ENCODE peak calls at places on chromosomes 16 and 17, in four cellular contexts. M is CD8-positive, alpha-beta T cell; J is endodermal cell; U is gastrocnemius medialis. V is an unnamed sample.
A peak's percentile ranks its signal among the peaks of the same experiment; 100 is the strongest.

GRCh38 chr16:34078697-34079096 is 619.3 kb downstream of the TP53TG3F start:
- DNase-seq in J (no peak), U (no peak), M (no peak), V (no peak)

GRCh38 chr17:14080847-14081251 is 11.5 kb downstream of the COX10 start:
- DNase-seq in U (no peak), J (no peak), M (no peak), V (no peak)

GRCh38 chr16:55543470-55543869 is 23.0 kb upstream of the CAPNS2 start:
- DNase-seq in J (no peak), U (no peak), M (no peak), V (no peak)

GRCh38 chr16:86961133-86961720 is 356.0 kb downstream of the C16orf95 start:
- DNase-seq in U (no peak), M (no peak), J (no peak), V (peak; percentile 66)

GRCh38 chr17:19346351-19347255 is 15.9 kb downstream of the B9D1 start:
- DNase-seq in U (peak; percentile 55), J (peak; percentile 46), M (no peak), V (peak; percentile 78)

GRCh38 chr17:41377546-41377945 is 4.6 kb downstream of the KRT34 start:
- DNase-seq in M (no peak), J (peak; percentile 39), U (no peak), V (no peak)

GRCh38 chr17:31074772-31075538 is 19.8 kb upstream of the NF1 start:
- DNase-seq in J (peak; percentile 90), U (no peak), M (no peak), V (no peak)

GRCh38 chr17:43316522-43317142 is 82.2 kb upstream of the ARL4D start:
- DNase-seq in U (no peak), M (peak; percentile 49), J (peak; percentile 82), V (peak; percentile 69)

GRCh38 chr16:82580293-82580900 is 46.4 kb upstream of the CDH13 start:
- DNase-seq in M (no peak), U (no peak), J (peak; percentile 72), V (peak; percentile 26)

GRCh38 chr16:85048921-85049562 is 21.4 kb downstream of the KIAA0513 start:
- DNase-seq in U (no peak), M (no peak), J (no peak), V (no peak)

GRCh38 chr16:14310519-14310991 is 239.4 kb downstream of the MRTFB start:
- DNase-seq in M (no peak), U (no peak), J (peak; percentile 81), V (no peak)

GRCh38 chr16:88430524-88431446 is 22.3 kb upstream of the ZFPM1 start:
- DNase-seq in M (peak; percentile 78), U (no peak), J (peak; percentile 65), V (no peak)

GRCh38 chr17:57130708-57131461 is 45.8 kb downstream of the AKAP1 start:
- DNase-seq in J (peak; percentile 95), U (peak; percentile 67), M (peak; percentile 87), V (peak; percentile 90)

GRCh38 chr16:88368036-88368435 is 14.7 kb upstream of the ZNF469 start:
- DNase-seq in J (no peak), M (no peak), U (no peak), V (no peak)

GRCh38 chr17:39171933-39172332 is 6.0 kb upstream of the ARL5C start:
- DNase-seq in M (no peak), U (no peak), J (peak; percentile 66), V (peak; percentile 43)

GRCh38 chr17:42578282-42578869 is 847 bp upstream of the PSMC3IP start:
- DNase-seq in U (peak; percentile 44), J (peak; percentile 98), M (peak; percentile 71), V (peak; percentile 96)

GRCh38 chr17:36942031-36942599 is 4.8 kb downstream of the LHX1 start:
- DNase-seq in M (no peak), U (no peak), J (peak; percentile 85), V (no peak)

GRCh38 chr17:43219746-43220380 is 8.2 kb downstream of the TMEM106A start:
- DNase-seq in M (no peak), J (no peak), U (no peak), V (peak; percentile 1)

GRCh38 chr16:15973460-15973859 is 24.0 kb downstream of the ABCC1 start:
- DNase-seq in U (peak; percentile 78), M (no peak), J (no peak), V (no peak)

GRCh38 chr17:57862410-57862989 is 12.7 kb upstream of the MRPS23 start:
- DNase-seq in M (no peak), J (peak; percentile 67), U (no peak), V (peak; percentile 23)

GRCh38 chr16:19114359-19115147 is 789 bp downstream of the ITPRIPL2 start:
- DNase-seq in U (no peak), J (peak; percentile 87), M (no peak), V (no peak)

GRCh38 chr17:64596439-64596838 is 65.7 kb downstream of the SMURF2 start:
- DNase-seq in M (no peak), J (no peak), U (no peak), V (no peak)

GRCh38 chr17:17412331-17412730 is 64.5 kb upstream of the MED9 start:
- DNase-seq in U (no peak), J (no peak), M (no peak), V (no peak)

GRCh38 chr16:46908540-46909372 is 24.6 kb downstream of the GPT2 start:
- DNase-seq in J (peak; percentile 90), M (peak; percentile 74), U (no peak), V (peak; percentile 63)

GRCh38 chr17:13558588-13558987 is 43.1 kb downstream of the HS3ST3A1 start:
- DNase-seq in M (no peak), J (no peak), U (no peak), V (no peak)

GRCh38 chr17:38751803-38752118 is 780 bp upstream of the PSMB3 start:
- DNase-seq in U (no peak), M (peak; percentile 93), J (peak; percentile 97), V (peak; percentile 74)

GRCh38 chr16:28193530-28194423 is 18.0 kb downstream of the XPO6 start:
- DNase-seq in J (no peak), M (peak; percentile 57), U (no peak), V (no peak)

GRCh38 chr17:79664925-79665738 is 54.3 kb upstream of the RBFOX3 start:
- DNase-seq in U (no peak), M (no peak), J (peak; percentile 86), V (peak; percentile 69)

DNA sequence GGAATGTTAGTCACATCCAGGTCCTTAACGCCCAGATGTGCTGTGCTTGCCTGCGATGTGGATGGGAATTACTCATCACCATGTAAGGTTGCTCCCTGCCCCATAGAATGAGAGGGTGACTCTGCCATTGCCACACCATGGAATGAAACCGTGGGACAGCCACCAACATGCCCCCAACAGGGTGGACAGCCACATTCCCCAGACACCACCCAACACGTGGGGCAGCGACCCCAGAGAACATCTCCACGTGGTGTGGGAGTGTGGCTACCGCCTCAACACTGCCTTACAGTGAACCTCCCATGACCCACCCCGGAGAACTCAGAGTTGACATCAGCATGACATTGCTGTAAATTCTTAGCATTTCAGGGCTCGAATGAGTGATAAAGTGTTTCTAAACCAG is 31.9 kb downstream of the SCNN1B start:
- DNase-seq in J (no peak), U (no peak), M (no peak), V (no peak)
- H3K27ac ChIP-seq in J (no peak overlapping the region), U (no peak overlapping the region), M (no peak overlapping the region), V (no peak overlapping the region)

GRCh38 chr17:30000001-30000754 is 58.7 kb downstream of the EFCAB5 start:
- DNase-seq in J (no peak), U (no peak), M (no peak), V (no peak)
- TF ChIP-seq CTCF in J (no peak), U (no peak), M (no peak), V (no peak)

GRCh38 chr16:66649167-66649566 is 44.7 kb downstream of the CMTM3 start:
- DNase-seq in M (no peak), U (no peak), J (no peak), V (no peak)

GRCh38 chr16:66651965-66652364 is 44.6 kb downstream of the CMTM4 start:
- DNase-seq in M (no peak), J (no peak), U (no peak), V (no peak)

GRCh38 chr16:66651474-66651765 is 45.1 kb downstream of the CMTM4 start:
- DNase-seq in U (no peak), J (no peak), M (no peak), V (no peak)

GRCh38 chr16:66649636-66650205 is 45.2 kb downstream of the CMTM3 start:
- DNase-seq in J (no peak), M (no peak), U (no peak), V (peak; percentile 35)

GRCh38 chr16:66650707-66651473 is 45.7 kb downstream of the CMTM4 start:
- DNase-seq in M (peak; percentile 82), U (peak; percentile 52), J (peak; percentile 96), V (peak; percentile 84)
- H3K4me3 ChIP-seq in M (peak overlapping the region; percentile 35), U (no peak overlapping the region), J (no peak overlapping the region), V (peak overlapping the region; percentile 33)

GRCh38 chr17:82129095-82129494 is 31.1 kb upstream of the FASN start:
- DNase-seq in U (no peak), J (peak; percentile 53), M (no peak), V (no peak)

GRCh38 chr17:82138511-82138992 is 40.5 kb upstream of the FASN start:
- DNase-seq in U (no peak), M (no peak), J (peak; percentile 42), V (no peak)

GRCh38 chr17:82128287-82128686 is 30.3 kb upstream of the FASN start:
- DNase-seq in M (no peak), J (peak; percentile 58), U (no peak), V (no peak)

GRCh38 chr17:82134101-82134500 is 36.1 kb upstream of the FASN start:
- DNase-seq in M (no peak), J (no peak), U (peak; percentile 53), V (no peak)
- H3K27ac ChIP-seq in M (no peak overlapping the region), J (no peak overlapping the region), U (peak overlapping the region; percentile 77), V (peak overlapping the region; percentile 60)

GRCh38 chr17:73340093-73340596 is 28.3 kb upstream of the CDC42EP4 start:
- DNase-seq in M (no peak), U (peak; percentile 24), J (no peak), V (peak; percentile 56)
- TF ChIP-seq CTCF in M (no peak), U (no peak), J (peak; percentile 29), V (peak; percentile 49)

GRCh38 chr16:48608452-48608851 is 1.5 kb downstream of the N4BP1 start:
- DNase-seq in U (no peak), J (no peak), M (no peak), V (no peak)
- H3K4me3 ChIP-seq in U (peak overlapping the region; percentile 88), J (peak overlapping the region; percentile 83), M (peak overlapping the region; percentile 88), V (no peak overlapping the region)

GRCh38 chr16:11039726-11040125 is 95.4 kb downstream of the CLEC16A start:
- DNase-seq in M (no peak), J (no peak), U (no peak), V (no peak)
- H3K27ac ChIP-seq in M (no peak overlapping the region), J (no peak overlapping the region), U (no peak overlapping the region), V (no peak overlapping the region)

V was measured in WERI-Rb-1.